ENCODE peak calls at places on chromosomes 13 and 19, in six cellular contexts. W is CD4-positive, CD25-positive, alpha-beta regulatory T cell; H is transverse colon; D is choroid plexus epithelial cell; R is astrocyte of the cerebellum; V is ecto neural progenitor cell. G is an unnamed sample.

GRCh38 chr13:41707192-41707858 is 250.0 kb downstream of the RGCC start:
- DNase-seq in D (peak; percentile 26), H (no peak), W (no peak), R (no peak), V (no peak), G (no peak)

GRCh38 chr19:30523791-30524190 is 151.6 kb downstream of the ZNF536 start:
- DNase-seq in R (no peak), W (no peak), D (no peak), H (no peak), V (no peak), G (peak; percentile 20)

GRCh38 chr13:40168425-40169155 is 497.9 kb downstream of the FOXO1 start:
- DNase-seq in R (no peak), W (no peak), H (no peak), V (no peak), D (no peak), G (no peak)

GRCh38 chr19:29442094-29442493 is 83.7 kb upstream of the VSTM2B start:
- DNase-seq in R (no peak), D (no peak), V (no peak), W (no peak), H (no peak), G (no peak)

GRCh38 chr19:13742756-13743155 is 21.6 kb upstream of the MRI1 start:
- DNase-seq in D (peak; percentile 25), H (no peak), W (no peak), V (no peak), R (no peak), G (no peak)

GRCh38 chr19:57559008-57559403 is 657 bp downstream of the ZNF550 start:
- DNase-seq in V (peak; percentile 54), D (peak; percentile 44), H (peak; percentile 10), W (peak; percentile 42), R (no peak), G (peak; percentile 59)

GRCh38 chr19:54650108-54650666 is 12.6 kb upstream of the LILRB4 start:
- DNase-seq in V (no peak), W (no peak), D (no peak), H (no peak), R (no peak), G (no peak)

GRCh38 chr19:45939792-45940514 is 25.4 kb upstream of the NANOS2 start:
- DNase-seq in W (no peak), H (no peak), R (no peak), V (no peak), D (no peak), G (no peak)

G was measured in retina.